ENCODE peak calls at places on chromosomes 2 and 18, in seven cellular contexts. Z is esophagus muscularis mucosa, S is A549, A is adrenal gland, D is HCT116, W is gastrocnemius medialis, U is IMR-90. J is an unnamed sample.

GRCh38 chr18:28637897-28638296 is 461.0 kb upstream of the CDH2 start:
- DNase-seq in Z (no peak), S (no peak), A (no peak), D (no peak), W (no peak), U (no peak), J (no peak)

GRCh38 chr2:120604767-120605166 is 130.9 kb upstream of the GLI2 start:
- DNase-seq in Z (no peak), S (no peak), A (no peak), D (no peak), W (no peak), U (no peak), J (no peak)

GRCh38 chr2:230849633-230850357 is 14.9 kb upstream of the ITM2C start:
- DNase-seq in Z (no peak), S (peak), A (peak), D (peak), W (no peak), U (no peak), J (no peak)

GRCh38 chr18:28365406-28365805 is 188.5 kb upstream of the CDH2 start:
- DNase-seq in Z (no peak), S (no peak), A (no peak), D (no peak), W (no peak), U (peak), J (no peak)

GRCh38 chr18:29003194-29003593 is 826.3 kb upstream of the CDH2 start:
- DNase-seq in Z (no peak), S (no peak), A (no peak), D (no peak), W (no peak), U (no peak), J (no peak)

GRCh38 chr2:221450280-221450679 is 121.8 kb downstream of the EPHA4 start:
- DNase-seq in Z (no peak), S (no peak), A (no peak), D (no peak), W (no peak), U (no peak), J (no peak)

GRCh38 chr2:100819365-100820345 is at the start of gene NPAS2:
- DNase-seq in Z (no peak), S (peak), A (peak), D (no peak), W (peak), U (peak), J (peak)

GRCh38 chr18:23300211-23300887 is 152.7 kb upstream of the RIOK3 start:
- DNase-seq in Z (no peak), S (no peak), A (no peak), D (no peak), W (no peak), U (peak), J (no peak)

GRCh38 chr2:172938713-172939375 is 136.8 kb upstream of the MAP3K20 start:
- DNase-seq in Z (no peak), S (no peak), A (no peak), D (no peak), W (no peak), U (peak), J (no peak)

GRCh38 chr18:26867471-26867870 is 2.0 kb upstream of the AQP4 start:
- DNase-seq in Z (no peak), S (no peak), A (no peak), D (no peak), W (no peak), U (no peak), J (no peak)

GRCh38 chr18:63236990-63237389 is 82.6 kb downstream of the BCL2 start:
- DNase-seq in Z (no peak), S (no peak), A (peak), D (no peak), W (peak), U (no peak), J (peak)

GRCh38 chr2:217731805-217732204 is 271.0 kb downstream of the TNS1 start:
- DNase-seq in Z (no peak), S (no peak), A (no peak), D (no peak), W (no peak), U (peak), J (no peak)

GRCh38 chr2:109301746-109302145 is 172.7 kb downstream of the SH3RF3 start:
- DNase-seq in Z (no peak), S (no peak), A (no peak), D (no peak), W (no peak), U (no peak), J (no peak)

GRCh38 chr2:60484080-60484737 is 69.2 kb downstream of the BCL11A start:
- DNase-seq in Z (no peak), S (no peak), A (no peak), D (no peak), W (no peak), U (peak), J (no peak)

GRCh38 chr2:66435549-66435875 is 587 bp downstream of the MEIS1 start:
- DNase-seq in Z (no peak), S (no peak), A (no peak), D (no peak), W (no peak), U (no peak), J (no peak)

GRCh38 chr2:237865623-237866041 is 6.2 kb downstream of the RAMP1 start:
- DNase-seq in Z (peak), S (no peak), A (no peak), D (no peak), W (no peak), U (no peak), J (no peak)

GRCh38 chr2:240469747-240470146 is 34.3 kb downstream of the GPC1 start:
- DNase-seq in Z (peak), S (no peak), A (peak), D (no peak), W (no peak), U (no peak), J (no peak)

GRCh38 chr18:34222396-34223163 is 2.1 kb downstream of the NOL4 start:
- DNase-seq in Z (no peak), S (no peak), A (no peak), D (no peak), W (no peak), U (no peak), J (no peak)

GRCh38 chr2:45988879-45989278 is 308.3 kb upstream of the EPAS1 start:
- DNase-seq in Z (peak), S (no peak), A (no peak), D (no peak), W (no peak), U (no peak), J (no peak)

GRCh38 chr2:197858607-197859140 is 54.3 kb downstream of the PLCL1 start:
- DNase-seq in Z (no peak), S (no peak), A (no peak), D (no peak), W (no peak), U (no peak), J (no peak)

GRCh38 chr2:105237045-105237765 is 4.3 kb upstream of the GPR45 start:
- DNase-seq in Z (no peak), S (no peak), A (no peak), D (no peak), W (no peak), U (no peak), J (no peak)

GRCh38 chr2:191382801-191383200 is 137.6 kb downstream of the MYO1B start:
- DNase-seq in Z (no peak), S (no peak), A (no peak), D (no peak), W (no peak), U (peak), J (no peak)

GRCh38 chr2:12861344-12861942 is 144.7 kb downstream of the TRIB2 start:
- DNase-seq in Z (no peak), S (no peak), A (no peak), D (no peak), W (no peak), U (peak), J (no peak)

GRCh38 chr2:111178730-111179405 is 58.2 kb downstream of the BCL2L11 start:
- DNase-seq in Z (no peak), S (peak), A (no peak), D (no peak), W (no peak), U (peak), J (no peak)

GRCh38 chr2:175605989-175606841 is 395.9 kb downstream of the LNPK start:
- DNase-seq in Z (no peak), S (no peak), A (no peak), D (no peak), W (no peak), U (no peak), J (no peak)

GRCh38 chr2:237190958-237191692 is 105.4 kb downstream of the COPS8 start:
- DNase-seq in Z (peak), S (no peak), A (no peak), D (no peak), W (no peak), U (no peak), J (peak)

GRCh38 chr2:211845346-211846030 is 693.1 kb downstream of the ERBB4 start:
- DNase-seq in Z (no peak), S (no peak), A (no peak), D (no peak), W (no peak), U (no peak), J (no peak)

GRCh38 chr18:70194227-70194890 is 11.1 kb downstream of the RTTN start:
- DNase-seq in Z (no peak), S (no peak), A (no peak), D (no peak), W (no peak), U (no peak), J (no peak)

GRCh38 chr18:58344080-58344670 is 284.7 kb downstream of the ALPK2 start:
- DNase-seq in Z (peak), S (no peak), A (no peak), D (no peak), W (no peak), U (no peak), J (no peak)

GRCh38 chr2:196613302-196613701 is 26.2 kb upstream of the CCDC150 start:
- DNase-seq in Z (no peak), S (no peak), A (no peak), D (no peak), W (no peak), U (no peak), J (no peak)

GRCh38 chr2:161625314-161625919 is 1.2 kb downstream of the SLC4A10 start:
- DNase-seq in Z (no peak), S (no peak), A (no peak), D (no peak), W (no peak), U (no peak), J (no peak)

GRCh38 chr18:48324651-48325050 is 84.5 kb downstream of the ZBTB7C start:
- DNase-seq in Z (no peak), S (no peak), A (no peak), D (no peak), W (no peak), U (no peak), J (no peak)

GRCh38 chr2:149596471-149596870 is 8.9 kb upstream of the MMADHC start:
- DNase-seq in Z (no peak), S (no peak), A (no peak), D (no peak), W (no peak), U (no peak), J (no peak)

GRCh38 chr18:59923539-59924196 is 23.9 kb downstream of the PMAIP1 start:
- DNase-seq in Z (peak), S (no peak), A (no peak), D (no peak), W (no peak), U (no peak), J (no peak)

GRCh38 chr18:21686282-21687105 is 18.1 kb downstream of the ABHD3 start:
- DNase-seq in Z (no peak), S (no peak), A (no peak), D (no peak), W (no peak), U (peak), J (no peak)

GRCh38 chr2:68838641-68839040 is 32.6 kb downstream of the BMP10 start:
- DNase-seq in Z (no peak), S (no peak), A (no peak), D (no peak), W (no peak), U (no peak), J (no peak)

GRCh38 chr2:54531558-54531957 is 75.4 kb downstream of the SPTBN1 start:
- DNase-seq in Z (no peak), S (peak), A (peak), D (peak), W (no peak), U (peak), J (no peak)

GRCh38 chr2:54526226-54526879 is 70.2 kb downstream of the SPTBN1 start:
- DNase-seq in Z (no peak), S (no peak), A (no peak), D (no peak), W (no peak), U (no peak), J (no peak)

GRCh38 chr2:54528311-54528945 is 72.3 kb downstream of the SPTBN1 start:
- DNase-seq in Z (no peak), S (no peak), A (no peak), D (no peak), W (no peak), U (peak), J (no peak)

GRCh38 chr2:54534191-54534590 is 78.1 kb downstream of the SPTBN1 start:
- DNase-seq in Z (no peak), S (no peak), A (no peak), D (no peak), W (no peak), U (no peak), J (no peak)

GRCh38 chr2:54529935-54530334 is 73.8 kb downstream of the SPTBN1 start:
- DNase-seq in Z (no peak), S (no peak), A (no peak), D (no peak), W (no peak), U (no peak), J (no peak)
- H3K27ac ChIP-seq in Z (no peak), S (peak), A (no peak), D (no peak), W (no peak), U (no peak), J (no peak)

GRCh38 chr18:49813321-49814146 is at the start of gene ACAA2:
- DNase-seq in Z (peak), S (peak), A (peak), D (peak), W (peak), U (peak), J (peak)
- TF ChIP-seq POLR2A in Z (peak), S (peak), A (peak), D (peak), W (peak), U (peak), J (peak)

GRCh38 chr2:27901219-27901618 is 10.7 kb downstream of the BABAM2 start:
- DNase-seq in Z (no peak), S (no peak), A (no peak), D (no peak), W (peak), U (peak), J (no peak)
- H3K27ac ChIP-seq in Z (no peak), S (no peak), A (no peak), D (no peak), W (peak), U (no peak), J (no peak)

GRCh38 chr2:200713003-200713703 is 98.6 kb upstream of the BZW1 start:
- DNase-seq in Z (peak), S (peak), A (peak), D (peak), W (peak), U (peak), J (peak)
- TF ChIP-seq POLR2A in Z (no peak), S (peak), A (peak), D (peak), W (peak), U (peak), J (peak)

GRCh38 chr18:76495435-76496199 is 575 bp upstream of the ZNF516 start:
- DNase-seq in Z (no peak), S (peak), A (peak), D (no peak), W (peak), U (peak), J (peak)
- H3K27ac ChIP-seq in Z (peak), S (peak), A (peak), D (peak), W (peak), U (peak), J (peak)

GRCh38 chr2:28326873-28327495 is 65.7 kb upstream of the FOSL2 start:
- DNase-seq in Z (peak), S (no peak), A (peak), D (no peak), W (peak), U (peak), J (peak)

GRCh38 chr2:28322887-28323483 is 69.7 kb upstream of the FOSL2 start:
- DNase-seq in Z (peak), S (no peak), A (peak), D (no peak), W (no peak), U (peak), J (no peak)

GRCh38 chr2:28326469-28326805 is 66.2 kb upstream of the FOSL2 start:
- DNase-seq in Z (no peak), S (no peak), A (no peak), D (no peak), W (no peak), U (no peak), J (no peak)

GRCh38 chr2:28325567-28326468 is 66.8 kb upstream of the FOSL2 start:
- DNase-seq in Z (peak), S (no peak), A (peak), D (peak), W (no peak), U (no peak), J (no peak)

DNA sequence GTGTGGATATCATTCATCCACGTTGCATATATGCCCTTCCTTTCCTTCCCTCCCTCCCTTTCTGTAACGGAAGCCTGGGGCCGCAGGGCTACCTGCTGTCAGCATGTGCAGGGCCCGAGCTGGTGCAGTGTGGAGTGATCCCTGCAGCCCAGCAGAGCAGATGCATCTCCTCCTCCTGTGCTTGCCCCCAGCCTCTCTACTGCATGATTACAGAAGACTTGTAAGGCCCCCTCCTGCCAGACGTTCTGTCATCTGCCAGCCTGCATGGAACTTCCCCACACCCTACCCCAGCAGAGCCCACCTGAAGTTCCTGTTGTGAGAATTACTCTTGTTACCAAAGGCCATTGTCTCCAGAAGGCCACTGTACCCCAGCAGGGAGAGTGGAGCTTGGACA is 67.5 kb upstream of the FOSL2 start:
- DNase-seq in Z (peak), S (no peak), A (peak), D (no peak), W (no peak), U (no peak), J (no peak)
- TF ChIP-seq POLR2A in Z (no peak), S (no peak), A (no peak), D (no peak), W (no peak), U (no peak), J (no peak)

DNA sequence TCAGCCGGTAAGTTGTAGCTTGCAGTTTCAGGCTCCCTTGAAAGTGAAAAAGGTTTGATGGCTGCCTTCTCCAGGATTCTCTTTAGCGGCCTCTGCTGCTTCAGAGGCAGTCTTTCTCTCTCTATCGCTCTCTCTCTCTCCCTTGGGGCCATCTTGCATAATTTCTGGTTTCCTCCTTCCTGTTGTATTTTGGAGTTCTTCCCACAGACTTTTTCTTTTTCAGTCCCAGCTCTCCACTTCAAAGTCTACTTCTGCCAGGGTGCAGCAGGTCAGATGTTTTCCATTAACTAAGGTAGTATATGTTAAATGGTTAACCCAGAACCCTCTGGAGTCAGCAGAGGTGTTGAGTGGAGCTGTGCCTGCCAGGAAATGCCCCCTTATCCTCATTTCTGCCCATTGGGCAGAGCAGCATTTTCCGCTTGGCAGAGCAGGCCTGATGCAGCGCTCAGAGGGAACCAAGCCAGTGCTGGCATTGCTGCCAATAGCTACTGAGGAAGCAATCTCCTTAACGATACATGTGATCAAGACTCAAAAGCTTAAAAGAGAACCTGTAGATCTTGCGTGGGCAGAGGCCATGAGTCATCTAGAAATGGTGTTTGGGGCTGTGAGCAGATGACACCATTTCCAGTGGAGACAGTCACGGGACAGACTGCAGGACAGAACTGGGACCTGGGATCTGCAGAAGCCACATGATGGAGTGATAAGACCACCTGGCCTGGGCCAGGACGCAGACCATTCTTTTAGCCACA is 20.8 kb downstream of the DBI start:
- DNase-seq in Z (no peak), S (no peak), A (peak), D (no peak), W (peak), U (peak), J (peak)
- H3K27ac ChIP-seq in Z (peak), S (no peak), A (no peak), D (peak), W (peak), U (no peak), J (no peak)

J was measured in uterus.